ENCODE peak calls at places on chromosomes 2 and 18, in ten cellular contexts. I, H, A, E, T, M, F, Z, S and G are unnamed samples.

GRCh38 chr2:5908030-5908429 is 215.8 kb downstream of the SOX11 start:
- DNase-seq in I (no peak), H (no peak), A (no peak), E (no peak), T (no peak), M (no peak), F (no peak), Z (no peak), S (no peak), G (no peak)

GRCh38 chr2:63856302-63856600 is 14.6 kb downstream of the UGP2 start:
- DNase-seq in I (no peak), H (no peak), A (no peak), E (no peak), T (no peak), M (no peak), F (no peak), Z (no peak), S (peak), G (no peak)

GRCh38 chr2:234533631-234534030 is 36.8 kb upstream of the ARL4C start:
- DNase-seq in I (no peak), H (no peak), A (no peak), E (no peak), T (no peak), M (no peak), F (no peak), Z (no peak), S (no peak), G (no peak)

GRCh38 chr2:212538156-212539144 is at the start of gene ERBB4:
- DNase-seq in I (no peak), H (no peak), A (no peak), E (peak), T (no peak), M (peak), F (no peak), Z (peak), S (no peak), G (no peak)

GRCh38 chr2:120228503-120228902 is 5.3 kb upstream of the TMEM185B start:
- DNase-seq in I (no peak), H (peak), A (no peak), E (no peak), T (no peak), M (no peak), F (no peak), Z (no peak), S (no peak), G (no peak)

GRCh38 chr18:54261894-54262293 is 7.4 kb upstream of the POLI start:
- DNase-seq in I (no peak), H (no peak), A (peak), E (no peak), T (no peak), M (no peak), F (no peak), Z (no peak), S (no peak), G (no peak)

GRCh38 chr2:66790651-66791181 is 355.8 kb downstream of the MEIS1 start:
- DNase-seq in I (no peak), H (peak), A (no peak), E (no peak), T (peak), M (no peak), F (peak), Z (no peak), S (no peak), G (no peak)

GRCh38 chr2:200378652-200379290 is 72.3 kb downstream of the SPATS2L start:
- DNase-seq in I (no peak), H (peak), A (no peak), E (no peak), T (peak), M (no peak), F (no peak), Z (no peak), S (no peak), G (no peak)

GRCh38 chr18:44356566-44357157 is 324.0 kb upstream of the SETBP1 start:
- DNase-seq in I (no peak), H (no peak), A (no peak), E (no peak), T (no peak), M (no peak), F (no peak), Z (no peak), S (no peak), G (peak)

GRCh38 chr2:9310390-9310789 is 103.8 kb downstream of the ASAP2 start:
- DNase-seq in I (no peak), H (peak), A (no peak), E (no peak), T (peak), M (no peak), F (peak), Z (no peak), S (no peak), G (no peak)

GRCh38 chr2:23689891-23690290 is 237.0 kb downstream of the ATAD2B start:
- DNase-seq in I (no peak), H (no peak), A (no peak), E (no peak), T (no peak), M (no peak), F (no peak), Z (no peak), S (no peak), G (no peak)

GRCh38 chr2:132678498-132678897 is 8.5 kb upstream of the LYPD1 start:
- DNase-seq in I (no peak), H (no peak), A (no peak), E (no peak), T (no peak), M (no peak), F (no peak), Z (no peak), S (no peak), G (no peak)

GRCh38 chr2:134193774-134194173 is 60.1 kb upstream of the MGAT5 start:
- DNase-seq in I (no peak), H (no peak), A (no peak), E (peak), T (no peak), M (no peak), F (no peak), Z (no peak), S (no peak), G (no peak)

GRCh38 chr2:219243291-219243761 is 1.9 kb downstream of the GLB1L start:
- DNase-seq in I (no peak), H (peak), A (no peak), E (no peak), T (peak), M (no peak), F (no peak), Z (peak), S (no peak), G (no peak)

GRCh38 chr2:181300600-181301291 is 156.4 kb upstream of the ITGA4 start:
- DNase-seq in I (no peak), H (no peak), A (no peak), E (no peak), T (no peak), M (no peak), F (no peak), Z (no peak), S (no peak), G (no peak)